ENCODE peak calls at places on chromosomes 6 and 20, in nine cellular contexts. One of them, this sample, is unnamed.

GRCh38 chr20:9038791-9039190 is 30.1 kb upstream of the PLCB4 start:
- DNase-seq in neural progenitor cell: no peak
- DNase-seq in endothelial cell of umbilical vein: no peak
- DNase-seq in colonic mucosa: no peak
- DNase-seq in H9: no peak
- DNase-seq in H1: no peak
- DNase-seq in HepG2: no peak
- DNase-seq in IMR-90: peak; percentile 75
- DNase-seq in HCT116: no peak
- DNase-seq in this sample: no peak

GRCh38 chr6:133568970-133569889 is 319.7 kb upstream of the TCF21 start:
- DNase-seq in neural progenitor cell: peak; percentile 75
- DNase-seq in endothelial cell of umbilical vein: peak; percentile 56
- DNase-seq in colonic mucosa: no peak
- DNase-seq in H9: peak; percentile 53
- DNase-seq in H1: no peak
- DNase-seq in HepG2: peak; percentile 51
- DNase-seq in IMR-90: peak; percentile 91
- DNase-seq in HCT116: peak; percentile 87
- DNase-seq in this sample: peak; percentile 63

GRCh38 chr20:7505152-7505834 is 435.0 kb downstream of the HAO1 start:
- DNase-seq in neural progenitor cell: peak; percentile 19
- DNase-seq in endothelial cell of umbilical vein: no peak
- DNase-seq in colonic mucosa: no peak
- DNase-seq in H9: no peak
- DNase-seq in H1: no peak
- DNase-seq in HepG2: no peak
- DNase-seq in IMR-90: no peak
- DNase-seq in HCT116: no peak
- DNase-seq in this sample: peak; percentile 73

GRCh38 chr6:48512396-48512795 is 401.4 kb upstream of the PTCHD4 start:
- DNase-seq in neural progenitor cell: no peak
- DNase-seq in endothelial cell of umbilical vein: no peak
- DNase-seq in colonic mucosa: no peak
- DNase-seq in H9: no peak
- DNase-seq in H1: no peak
- DNase-seq in HepG2: no peak
- DNase-seq in IMR-90: no peak
- DNase-seq in HCT116: no peak
- DNase-seq in this sample: no peak

GRCh38 chr6:6712979-6713514 is 124.5 kb downstream of the LY86 start:
- DNase-seq in neural progenitor cell: no peak
- DNase-seq in endothelial cell of umbilical vein: no peak
- DNase-seq in colonic mucosa: no peak
- DNase-seq in H9: no peak
- DNase-seq in H1: no peak
- DNase-seq in HepG2: no peak
- DNase-seq in IMR-90: no peak
- DNase-seq in HCT116: no peak
- DNase-seq in this sample: no peak

GRCh38 chr6:72676995-72677394 is 55.1 kb downstream of the KCNQ5 start:
- DNase-seq in neural progenitor cell: no peak
- DNase-seq in endothelial cell of umbilical vein: no peak
- DNase-seq in colonic mucosa: no peak
- DNase-seq in H9: no peak
- DNase-seq in H1: no peak
- DNase-seq in HepG2: no peak
- DNase-seq in IMR-90: no peak
- DNase-seq in HCT116: no peak
- DNase-seq in this sample: no peak

GRCh38 chr20:63224272-63225081 is 8.5 kb upstream of the YTHDF1 start:
- DNase-seq in neural progenitor cell: peak; percentile 58
- DNase-seq in endothelial cell of umbilical vein: no peak
- DNase-seq in colonic mucosa: no peak
- DNase-seq in H9: no peak
- DNase-seq in H1: no peak
- DNase-seq in HepG2: peak; percentile 56
- DNase-seq in IMR-90: peak; percentile 44
- DNase-seq in HCT116: no peak
- DNase-seq in this sample: no peak

GRCh38 chr6:161395832-161396231 is 122.0 kb upstream of the AGPAT4 start:
- DNase-seq in neural progenitor cell: no peak
- DNase-seq in endothelial cell of umbilical vein: no peak
- DNase-seq in colonic mucosa: no peak
- DNase-seq in H9: no peak
- DNase-seq in H1: no peak
- DNase-seq in HepG2: no peak
- DNase-seq in IMR-90: no peak
- DNase-seq in HCT116: no peak
- DNase-seq in this sample: no peak

GRCh38 chr6:9620263-9620662 is 794.6 kb downstream of the TFAP2A start:
- DNase-seq in neural progenitor cell: no peak
- DNase-seq in endothelial cell of umbilical vein: no peak
- DNase-seq in colonic mucosa: no peak
- DNase-seq in H9: no peak
- DNase-seq in H1: no peak
- DNase-seq in HepG2: no peak
- DNase-seq in IMR-90: peak; percentile 38
- DNase-seq in HCT116: no peak
- DNase-seq in this sample: no peak

GRCh38 chr6:161575508-161576254 is 301.8 kb upstream of the AGPAT4 start:
- DNase-seq in neural progenitor cell: peak; percentile 68
- DNase-seq in endothelial cell of umbilical vein: no peak
- DNase-seq in colonic mucosa: no peak
- DNase-seq in H9: no peak
- DNase-seq in H1: no peak
- DNase-seq in HepG2: no peak
- DNase-seq in IMR-90: no peak
- DNase-seq in HCT116: no peak
- DNase-seq in this sample: no peak

GRCh38 chr20:3784226-3784853 is 2.2 kb downstream of the CENPB start:
- DNase-seq in neural progenitor cell: no peak
- DNase-seq in endothelial cell of umbilical vein: no peak
- DNase-seq in colonic mucosa: no peak
- DNase-seq in H9: no peak
- DNase-seq in H1: no peak
- DNase-seq in HepG2: no peak
- DNase-seq in IMR-90: no peak
- DNase-seq in HCT116: no peak
- DNase-seq in this sample: no peak
- H3K9ac ChIP-seq in neural progenitor cell: no peak overlapping the region
- H3K9ac ChIP-seq in endothelial cell of umbilical vein: no peak overlapping the region
- H3K9ac ChIP-seq in colonic mucosa: peak overlapping the region; percentile 51
- H3K9ac ChIP-seq in H9: no peak overlapping the region
- H3K9ac ChIP-seq in H1: no peak overlapping the region
- H3K9ac ChIP-seq in HepG2: no peak overlapping the region
- H3K9ac ChIP-seq in IMR-90: peak overlapping the region; percentile 24
- H3K9ac ChIP-seq in HCT116: no peak overlapping the region
- H3K9ac ChIP-seq in this sample: no peak overlapping the region

GRCh38 chr20:19830351-19830750 is 72.3 kb downstream of the RIN2 start:
- DNase-seq in neural progenitor cell: no peak
- DNase-seq in endothelial cell of umbilical vein: peak; percentile 59
- DNase-seq in colonic mucosa: no peak
- DNase-seq in H9: no peak
- DNase-seq in H1: no peak
- DNase-seq in HepG2: no peak
- DNase-seq in IMR-90: peak; percentile 69
- DNase-seq in HCT116: no peak
- DNase-seq in this sample: no peak

GRCh38 chr20:19826179-19826914 is 68.3 kb downstream of the RIN2 start:
- DNase-seq in neural progenitor cell: no peak
- DNase-seq in endothelial cell of umbilical vein: peak; percentile 77
- DNase-seq in colonic mucosa: peak; percentile 2
- DNase-seq in H9: no peak
- DNase-seq in H1: no peak
- DNase-seq in HepG2: no peak
- DNase-seq in IMR-90: no peak
- DNase-seq in HCT116: no peak
- DNase-seq in this sample: no peak

GRCh38 chr20:19827818-19828217 is 69.8 kb downstream of the RIN2 start:
- DNase-seq in neural progenitor cell: no peak
- DNase-seq in endothelial cell of umbilical vein: no peak
- DNase-seq in colonic mucosa: peak; percentile 9
- DNase-seq in H9: no peak
- DNase-seq in H1: no peak
- DNase-seq in HepG2: no peak
- DNase-seq in IMR-90: no peak
- DNase-seq in HCT116: no peak
- DNase-seq in this sample: peak; percentile 33

GRCh38 chr20:19824861-19825260 is 66.8 kb downstream of the RIN2 start:
- DNase-seq in neural progenitor cell: no peak
- DNase-seq in endothelial cell of umbilical vein: no peak
- DNase-seq in colonic mucosa: no peak
- DNase-seq in H9: no peak
- DNase-seq in H1: no peak
- DNase-seq in HepG2: no peak
- DNase-seq in IMR-90: peak; percentile 60
- DNase-seq in HCT116: no peak
- DNase-seq in this sample: no peak

DNA sequence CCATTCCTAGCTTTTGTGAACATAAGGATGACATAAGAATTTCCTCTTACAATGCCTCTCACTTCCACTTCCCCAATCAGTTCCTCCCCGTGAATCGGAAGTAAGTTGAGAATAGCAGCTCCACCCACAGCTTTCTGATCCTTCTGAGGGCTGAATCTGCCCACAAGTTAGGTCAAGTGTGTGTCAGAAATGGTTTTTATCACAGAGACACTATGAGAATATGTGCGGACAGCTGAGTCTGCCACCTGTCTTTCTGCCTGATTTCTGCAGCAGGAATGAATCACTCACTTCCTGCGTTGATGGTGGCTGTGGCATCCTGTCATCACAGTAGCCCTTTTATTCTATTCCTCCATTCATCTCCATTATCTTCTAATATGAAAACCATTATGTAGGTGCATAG is 70.2 kb downstream of the RIN2 start:
- DNase-seq in neural progenitor cell: no peak
- DNase-seq in endothelial cell of umbilical vein: peak; percentile 70
- DNase-seq in colonic mucosa: peak; percentile 18
- DNase-seq in H9: no peak
- DNase-seq in H1: no peak
- DNase-seq in HepG2: peak; percentile 30
- DNase-seq in IMR-90: peak; percentile 82
- DNase-seq in HCT116: peak; percentile 33
- DNase-seq in this sample: peak; percentile 89
- H3K27ac ChIP-seq in neural progenitor cell: no peak overlapping the region
- H3K27ac ChIP-seq in endothelial cell of umbilical vein: peak overlapping the region; percentile 57
- H3K27ac ChIP-seq in colonic mucosa: no peak overlapping the region
- H3K27ac ChIP-seq in H9: no peak overlapping the region
- H3K27ac ChIP-seq in H1: no peak overlapping the region
- H3K27ac ChIP-seq in HepG2: no peak overlapping the region
- H3K27ac ChIP-seq in IMR-90: no peak overlapping the region
- H3K27ac ChIP-seq in HCT116: no peak overlapping the region
- H3K27ac ChIP-seq in this sample: peak overlapping the region; percentile 44

GRCh38 chr6:154406301-154406700 is 49.7 kb upstream of the IPCEF1 start:
- DNase-seq in neural progenitor cell: no peak
- DNase-seq in endothelial cell of umbilical vein: no peak
- DNase-seq in colonic mucosa: no peak
- DNase-seq in H9: no peak
- DNase-seq in H1: no peak
- DNase-seq in HepG2: no peak
- DNase-seq in IMR-90: no peak
- DNase-seq in HCT116: no peak
- DNase-seq in this sample: no peak

GRCh38 chr6:154406869-154407268 is 50.3 kb upstream of the IPCEF1 start:
- DNase-seq in neural progenitor cell: no peak
- DNase-seq in endothelial cell of umbilical vein: no peak
- DNase-seq in colonic mucosa: no peak
- DNase-seq in H9: no peak
- DNase-seq in H1: no peak
- DNase-seq in HepG2: no peak
- DNase-seq in IMR-90: no peak
- DNase-seq in HCT116: no peak
- DNase-seq in this sample: no peak

GRCh38 chr6:154404791-154405400 is 48.3 kb upstream of the IPCEF1 start:
- DNase-seq in neural progenitor cell: no peak
- DNase-seq in endothelial cell of umbilical vein: no peak
- DNase-seq in colonic mucosa: no peak
- DNase-seq in H9: no peak
- DNase-seq in H1: no peak
- DNase-seq in HepG2: no peak
- DNase-seq in IMR-90: peak; percentile 84
- DNase-seq in HCT116: no peak
- DNase-seq in this sample: no peak

GRCh38 chr6:154408906-154409500 is 52.4 kb upstream of the IPCEF1 start:
- DNase-seq in neural progenitor cell: no peak
- DNase-seq in endothelial cell of umbilical vein: peak; percentile 65
- DNase-seq in colonic mucosa: no peak
- DNase-seq in H9: no peak
- DNase-seq in H1: no peak
- DNase-seq in HepG2: no peak
- DNase-seq in IMR-90: peak; percentile 66
- DNase-seq in HCT116: no peak
- DNase-seq in this sample: no peak

DNA sequence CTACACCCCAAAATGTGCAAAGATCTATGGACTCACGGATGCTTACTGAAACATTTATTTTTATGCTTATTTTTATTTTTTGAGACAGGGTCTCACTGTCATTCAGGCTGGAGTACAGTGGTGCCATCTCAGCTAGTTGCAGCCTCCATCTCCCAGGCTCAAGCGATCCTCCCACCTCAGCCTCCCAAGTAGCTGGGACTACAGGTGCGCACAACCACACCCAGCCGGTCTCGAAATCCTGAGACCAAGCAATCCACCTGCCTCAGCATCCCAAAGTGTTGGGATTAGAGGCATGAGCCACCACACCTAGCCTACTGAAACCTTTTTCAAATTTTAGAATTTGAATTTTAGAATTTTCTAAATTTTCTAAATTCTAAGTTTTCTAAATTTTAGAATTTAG is 50.8 kb upstream of the IPCEF1 start:
- DNase-seq in neural progenitor cell: no peak
- DNase-seq in endothelial cell of umbilical vein: no peak
- DNase-seq in colonic mucosa: no peak
- DNase-seq in H9: no peak
- DNase-seq in H1: no peak
- DNase-seq in HepG2: no peak
- DNase-seq in IMR-90: no peak
- DNase-seq in HCT116: no peak
- DNase-seq in this sample: no peak
- TF ChIP-seq CTCF in neural progenitor cell: no peak
- TF ChIP-seq CTCF in endothelial cell of umbilical vein: no peak
- TF ChIP-seq CTCF in colonic mucosa: no peak
- TF ChIP-seq CTCF in H9: no peak
- TF ChIP-seq CTCF in H1: no peak
- TF ChIP-seq CTCF in HepG2: no peak
- TF ChIP-seq CTCF in IMR-90: no peak
- TF ChIP-seq CTCF in HCT116: no peak
- TF ChIP-seq CTCF in this sample: no peak

GRCh38 chr20:46931699-46932098 is 37.1 kb downstream of the EYA2 start:
- DNase-seq in neural progenitor cell: no peak
- DNase-seq in endothelial cell of umbilical vein: no peak
- DNase-seq in colonic mucosa: no peak
- DNase-seq in H9: no peak
- DNase-seq in H1: no peak
- DNase-seq in HepG2: no peak
- DNase-seq in IMR-90: no peak
- DNase-seq in HCT116: no peak
- DNase-seq in this sample: no peak
- H3K9ac ChIP-seq in neural progenitor cell: no peak overlapping the region
- H3K9ac ChIP-seq in endothelial cell of umbilical vein: no peak overlapping the region
- H3K9ac ChIP-seq in colonic mucosa: no peak overlapping the region
- H3K9ac ChIP-seq in H9: no peak overlapping the region
- H3K9ac ChIP-seq in H1: no peak overlapping the region
- H3K9ac ChIP-seq in HepG2: no peak overlapping the region
- H3K9ac ChIP-seq in IMR-90: no peak overlapping the region
- H3K9ac ChIP-seq in HCT116: no peak overlapping the region
- H3K9ac ChIP-seq in this sample: no peak overlapping the region

This sample was measured in MM.1S.